ENCODE peak calls at places on chromosomes 1 and 21, in six cellular contexts. One of them, this sample, is unnamed.

GRCh38 chr1:206492589-206492988 is 14.7 kb upstream of the RASSF5 start:
- DNase-seq in astrocyte of the cerebellum: no peak
- DNase-seq in NCI-H524: no peak
- DNase-seq in RCC 7860: no peak
- DNase-seq in stimulated activated CD4-positive, alpha-beta T cell treated with anti-CD3 and anti-CD28 coated beads, Interleukin-2, amount 100 ng/mL, for 48 hours: no peak
- DNase-seq in fibroblast of lung: no peak
- DNase-seq in this sample: no peak

GRCh38 chr21:46222436-46223116 is 6.0 kb downstream of the LSS start:
- DNase-seq in fibroblast of lung: no peak
- DNase-seq in RCC 7860: no peak
- DNase-seq in NCI-H524: no peak
- DNase-seq in stimulated activated CD4-positive, alpha-beta T cell treated with anti-CD3 and anti-CD28 coated beads, Interleukin-2, amount 100 ng/mL, for 48 hours: no peak
- DNase-seq in astrocyte of the cerebellum: no peak
- DNase-seq in this sample: no peak

GRCh38 chr1:202501281-202501680 is 152.8 kb downstream of the PPP1R12B start:
- DNase-seq in RCC 7860: peak
- DNase-seq in stimulated activated CD4-positive, alpha-beta T cell treated with anti-CD3 and anti-CD28 coated beads, Interleukin-2, amount 100 ng/mL, for 48 hours: no peak
- DNase-seq in astrocyte of the cerebellum: peak
- DNase-seq in NCI-H524: peak
- DNase-seq in fibroblast of lung: peak
- DNase-seq in this sample: no peak

GRCh38 chr1:203772836-203773235 is 7.9 kb downstream of the LAX1 start:
- DNase-seq in astrocyte of the cerebellum: no peak
- DNase-seq in RCC 7860: no peak
- DNase-seq in fibroblast of lung: no peak
- DNase-seq in stimulated activated CD4-positive, alpha-beta T cell treated with anti-CD3 and anti-CD28 coated beads, Interleukin-2, amount 100 ng/mL, for 48 hours: no peak
- DNase-seq in NCI-H524: no peak
- DNase-seq in this sample: no peak

GRCh38 chr1:223364685-223365382 is 858 bp upstream of the SUSD4 start:
- DNase-seq in NCI-H524: peak
- DNase-seq in RCC 7860: no peak
- DNase-seq in astrocyte of the cerebellum: no peak
- DNase-seq in fibroblast of lung: peak
- DNase-seq in stimulated activated CD4-positive, alpha-beta T cell treated with anti-CD3 and anti-CD28 coated beads, Interleukin-2, amount 100 ng/mL, for 48 hours: no peak
- DNase-seq in this sample: no peak

GRCh38 chr21:32335601-32336575 is 37.2 kb downstream of the MRAP start:
- DNase-seq in astrocyte of the cerebellum: no peak
- DNase-seq in RCC 7860: no peak
- DNase-seq in stimulated activated CD4-positive, alpha-beta T cell treated with anti-CD3 and anti-CD28 coated beads, Interleukin-2, amount 100 ng/mL, for 48 hours: no peak
- DNase-seq in NCI-H524: peak
- DNase-seq in fibroblast of lung: peak
- DNase-seq in this sample: no peak

GRCh38 chr1:42680921-42681683 is 1.1 kb upstream of the YBX1 start:
- DNase-seq in fibroblast of lung: peak
- DNase-seq in stimulated activated CD4-positive, alpha-beta T cell treated with anti-CD3 and anti-CD28 coated beads, Interleukin-2, amount 100 ng/mL, for 48 hours: no peak
- DNase-seq in astrocyte of the cerebellum: no peak
- DNase-seq in NCI-H524: no peak
- DNase-seq in RCC 7860: no peak
- DNase-seq in this sample: no peak

GRCh38 chr1:201230676-201231075 is 40.1 kb downstream of the IGFN1 start:
- DNase-seq in NCI-H524: no peak
- DNase-seq in stimulated activated CD4-positive, alpha-beta T cell treated with anti-CD3 and anti-CD28 coated beads, Interleukin-2, amount 100 ng/mL, for 48 hours: no peak
- DNase-seq in RCC 7860: no peak
- DNase-seq in fibroblast of lung: no peak
- DNase-seq in astrocyte of the cerebellum: no peak
- DNase-seq in this sample: no peak

GRCh38 chr1:155499953-155500621 is 62.5 kb downstream of the ASH1L start:
- DNase-seq in fibroblast of lung: peak
- DNase-seq in astrocyte of the cerebellum: peak
- DNase-seq in RCC 7860: no peak
- DNase-seq in stimulated activated CD4-positive, alpha-beta T cell treated with anti-CD3 and anti-CD28 coated beads, Interleukin-2, amount 100 ng/mL, for 48 hours: no peak
- DNase-seq in NCI-H524: peak
- DNase-seq in this sample: no peak

GRCh38 chr1:234923626-234924025 is 205.0 kb downstream of the TOMM20 start:
- DNase-seq in stimulated activated CD4-positive, alpha-beta T cell treated with anti-CD3 and anti-CD28 coated beads, Interleukin-2, amount 100 ng/mL, for 48 hours: no peak
- DNase-seq in NCI-H524: no peak
- DNase-seq in astrocyte of the cerebellum: no peak
- DNase-seq in RCC 7860: no peak
- DNase-seq in fibroblast of lung: no peak
- DNase-seq in this sample: no peak

GRCh38 chr1:201127755-201128455 is 921 bp upstream of the ASCL5 start:
- DNase-seq in RCC 7860: peak
- DNase-seq in stimulated activated CD4-positive, alpha-beta T cell treated with anti-CD3 and anti-CD28 coated beads, Interleukin-2, amount 100 ng/mL, for 48 hours: no peak
- DNase-seq in astrocyte of the cerebellum: no peak
- DNase-seq in fibroblast of lung: peak
- DNase-seq in NCI-H524: no peak
- DNase-seq in this sample: no peak

GRCh38 chr1:231733672-231734071 is 107.1 kb downstream of the DISC1 start:
- DNase-seq in astrocyte of the cerebellum: no peak
- DNase-seq in NCI-H524: no peak
- DNase-seq in RCC 7860: no peak
- DNase-seq in stimulated activated CD4-positive, alpha-beta T cell treated with anti-CD3 and anti-CD28 coated beads, Interleukin-2, amount 100 ng/mL, for 48 hours: no peak
- DNase-seq in fibroblast of lung: no peak
- DNase-seq in this sample: no peak

GRCh38 chr1:66711420-66711819 is 40.8 kb upstream of the DYNLT5 start:
- DNase-seq in NCI-H524: no peak
- DNase-seq in stimulated activated CD4-positive, alpha-beta T cell treated with anti-CD3 and anti-CD28 coated beads, Interleukin-2, amount 100 ng/mL, for 48 hours: no peak
- DNase-seq in fibroblast of lung: peak
- DNase-seq in astrocyte of the cerebellum: no peak
- DNase-seq in RCC 7860: no peak
- DNase-seq in this sample: no peak

GRCh38 chr1:153647375-153647714 is 11.2 kb upstream of the SNAPIN start:
- DNase-seq in NCI-H524: no peak
- DNase-seq in fibroblast of lung: no peak
- DNase-seq in RCC 7860: no peak
- DNase-seq in stimulated activated CD4-positive, alpha-beta T cell treated with anti-CD3 and anti-CD28 coated beads, Interleukin-2, amount 100 ng/mL, for 48 hours: no peak
- DNase-seq in astrocyte of the cerebellum: no peak
- DNase-seq in this sample: no peak

GRCh38 chr1:16075337-16076002 is 2.0 kb upstream of the FAM131C start:
- DNase-seq in fibroblast of lung: peak
- DNase-seq in astrocyte of the cerebellum: no peak
- DNase-seq in NCI-H524: no peak
- DNase-seq in stimulated activated CD4-positive, alpha-beta T cell treated with anti-CD3 and anti-CD28 coated beads, Interleukin-2, amount 100 ng/mL, for 48 hours: no peak
- DNase-seq in RCC 7860: peak
- DNase-seq in this sample: no peak

GRCh38 chr1:46466477-46467182 is 23.0 kb upstream of the DMBX1 start:
- DNase-seq in stimulated activated CD4-positive, alpha-beta T cell treated with anti-CD3 and anti-CD28 coated beads, Interleukin-2, amount 100 ng/mL, for 48 hours: no peak
- DNase-seq in NCI-H524: peak
- DNase-seq in fibroblast of lung: peak
- DNase-seq in RCC 7860: no peak
- DNase-seq in astrocyte of the cerebellum: no peak
- DNase-seq in this sample: no peak

GRCh38 chr1:171817511-171818265 is 23.6 kb upstream of the DNM3 start:
- DNase-seq in astrocyte of the cerebellum: peak
- DNase-seq in stimulated activated CD4-positive, alpha-beta T cell treated with anti-CD3 and anti-CD28 coated beads, Interleukin-2, amount 100 ng/mL, for 48 hours: peak
- DNase-seq in fibroblast of lung: peak
- DNase-seq in NCI-H524: no peak
- DNase-seq in RCC 7860: peak
- DNase-seq in this sample: peak

GRCh38 chr1:29235955-29236742 is at the start of gene PTPRU:
- DNase-seq in NCI-H524: peak
- DNase-seq in fibroblast of lung: peak
- DNase-seq in RCC 7860: peak
- DNase-seq in stimulated activated CD4-positive, alpha-beta T cell treated with anti-CD3 and anti-CD28 coated beads, Interleukin-2, amount 100 ng/mL, for 48 hours: peak
- DNase-seq in astrocyte of the cerebellum: no peak
- DNase-seq in this sample: peak

GRCh38 chr1:198134252-198134651 is 22.5 kb upstream of the NEK7 start:
- DNase-seq in RCC 7860: no peak
- DNase-seq in NCI-H524: no peak
- DNase-seq in stimulated activated CD4-positive, alpha-beta T cell treated with anti-CD3 and anti-CD28 coated beads, Interleukin-2, amount 100 ng/mL, for 48 hours: no peak
- DNase-seq in fibroblast of lung: no peak
- DNase-seq in astrocyte of the cerebellum: no peak
- DNase-seq in this sample: no peak

GRCh38 chr1:204150702-204151561 is 912 bp downstream of the ETNK2 start:
- DNase-seq in fibroblast of lung: no peak
- DNase-seq in NCI-H524: no peak
- DNase-seq in RCC 7860: no peak
- DNase-seq in astrocyte of the cerebellum: no peak
- DNase-seq in stimulated activated CD4-positive, alpha-beta T cell treated with anti-CD3 and anti-CD28 coated beads, Interleukin-2, amount 100 ng/mL, for 48 hours: no peak
- DNase-seq in this sample: no peak

GRCh38 chr1:10691740-10692125 is 104.7 kb downstream of the CASZ1 start:
- DNase-seq in fibroblast of lung: no peak
- DNase-seq in NCI-H524: no peak
- DNase-seq in stimulated activated CD4-positive, alpha-beta T cell treated with anti-CD3 and anti-CD28 coated beads, Interleukin-2, amount 100 ng/mL, for 48 hours: peak
- DNase-seq in RCC 7860: no peak
- DNase-seq in astrocyte of the cerebellum: no peak
- DNase-seq in this sample: no peak

GRCh38 chr1:91672601-91673161 is 172.0 kb downstream of the CDC7 start:
- DNase-seq in stimulated activated CD4-positive, alpha-beta T cell treated with anti-CD3 and anti-CD28 coated beads, Interleukin-2, amount 100 ng/mL, for 48 hours: peak
- DNase-seq in RCC 7860: no peak
- DNase-seq in NCI-H524: no peak
- DNase-seq in astrocyte of the cerebellum: no peak
- DNase-seq in fibroblast of lung: no peak
- DNase-seq in this sample: no peak

GRCh38 chr1:67682659-67683197 is 2.3 kb upstream of the GADD45A start:
- DNase-seq in astrocyte of the cerebellum: peak
- DNase-seq in NCI-H524: no peak
- DNase-seq in stimulated activated CD4-positive, alpha-beta T cell treated with anti-CD3 and anti-CD28 coated beads, Interleukin-2, amount 100 ng/mL, for 48 hours: no peak
- DNase-seq in fibroblast of lung: peak
- DNase-seq in RCC 7860: peak
- DNase-seq in this sample: no peak

GRCh38 chr1:53548031-53548491 is 88.9 kb downstream of the DMRTB1 start:
- DNase-seq in NCI-H524: no peak
- DNase-seq in RCC 7860: no peak
- DNase-seq in fibroblast of lung: no peak
- DNase-seq in stimulated activated CD4-positive, alpha-beta T cell treated with anti-CD3 and anti-CD28 coated beads, Interleukin-2, amount 100 ng/mL, for 48 hours: no peak
- DNase-seq in astrocyte of the cerebellum: no peak
- DNase-seq in this sample: no peak

GRCh38 chr1:207848234-207848633 is 62.7 kb downstream of the CD34 start:
- DNase-seq in RCC 7860: peak
- DNase-seq in fibroblast of lung: peak
- DNase-seq in stimulated activated CD4-positive, alpha-beta T cell treated with anti-CD3 and anti-CD28 coated beads, Interleukin-2, amount 100 ng/mL, for 48 hours: no peak
- DNase-seq in astrocyte of the cerebellum: no peak
- DNase-seq in NCI-H524: no peak
- DNase-seq in this sample: no peak

GRCh38 chr1:63557365-63557987 is 34.2 kb downstream of the EFCAB7 start:
- DNase-seq in RCC 7860: peak
- DNase-seq in NCI-H524: no peak
- DNase-seq in fibroblast of lung: peak
- DNase-seq in astrocyte of the cerebellum: peak
- DNase-seq in stimulated activated CD4-positive, alpha-beta T cell treated with anti-CD3 and anti-CD28 coated beads, Interleukin-2, amount 100 ng/mL, for 48 hours: peak
- DNase-seq in this sample: no peak

GRCh38 chr1:115429242-115429641 is 91.2 kb upstream of the NGF start:
- DNase-seq in fibroblast of lung: peak
- DNase-seq in astrocyte of the cerebellum: no peak
- DNase-seq in NCI-H524: no peak
- DNase-seq in stimulated activated CD4-positive, alpha-beta T cell treated with anti-CD3 and anti-CD28 coated beads, Interleukin-2, amount 100 ng/mL, for 48 hours: no peak
- DNase-seq in RCC 7860: peak
- DNase-seq in this sample: no peak

GRCh38 chr1:2098301-2098698 is 48.1 kb downstream of the PRKCZ start:
- DNase-seq in NCI-H524: no peak
- DNase-seq in astrocyte of the cerebellum: no peak
- DNase-seq in RCC 7860: no peak
- DNase-seq in stimulated activated CD4-positive, alpha-beta T cell treated with anti-CD3 and anti-CD28 coated beads, Interleukin-2, amount 100 ng/mL, for 48 hours: no peak
- DNase-seq in fibroblast of lung: no peak
- DNase-seq in this sample: no peak

GRCh38 chr1:170593173-170593572 is 61.2 kb downstream of the GORAB start:
- DNase-seq in astrocyte of the cerebellum: no peak
- DNase-seq in fibroblast of lung: no peak
- DNase-seq in RCC 7860: no peak
- DNase-seq in stimulated activated CD4-positive, alpha-beta T cell treated with anti-CD3 and anti-CD28 coated beads, Interleukin-2, amount 100 ng/mL, for 48 hours: no peak
- DNase-seq in NCI-H524: no peak
- DNase-seq in this sample: no peak

GRCh38 chr1:19324665-19324990 is 12.5 kb downstream of the SLC66A1 start:
- DNase-seq in NCI-H524: no peak
- DNase-seq in astrocyte of the cerebellum: no peak
- DNase-seq in fibroblast of lung: no peak
- DNase-seq in RCC 7860: no peak
- DNase-seq in stimulated activated CD4-positive, alpha-beta T cell treated with anti-CD3 and anti-CD28 coated beads, Interleukin-2, amount 100 ng/mL, for 48 hours: no peak
- DNase-seq in this sample: no peak

GRCh38 chr1:22814176-22815042 is 103.8 kb downstream of the EPHB2 start:
- DNase-seq in stimulated activated CD4-positive, alpha-beta T cell treated with anti-CD3 and anti-CD28 coated beads, Interleukin-2, amount 100 ng/mL, for 48 hours: no peak
- DNase-seq in NCI-H524: peak
- DNase-seq in RCC 7860: no peak
- DNase-seq in fibroblast of lung: peak
- DNase-seq in astrocyte of the cerebellum: no peak
- DNase-seq in this sample: no peak

GRCh38 chr1:229603387-229604005 is 22.4 kb downstream of the TAF5L start:
- DNase-seq in NCI-H524: no peak
- DNase-seq in fibroblast of lung: no peak
- DNase-seq in stimulated activated CD4-positive, alpha-beta T cell treated with anti-CD3 and anti-CD28 coated beads, Interleukin-2, amount 100 ng/mL, for 48 hours: no peak
- DNase-seq in RCC 7860: no peak
- DNase-seq in astrocyte of the cerebellum: no peak
- DNase-seq in this sample: no peak

GRCh38 chr1:230860617-230861384 is 7.5 kb downstream of the C1orf198 start:
- DNase-seq in astrocyte of the cerebellum: no peak
- DNase-seq in fibroblast of lung: no peak
- DNase-seq in NCI-H524: no peak
- DNase-seq in RCC 7860: no peak
- DNase-seq in stimulated activated CD4-positive, alpha-beta T cell treated with anti-CD3 and anti-CD28 coated beads, Interleukin-2, amount 100 ng/mL, for 48 hours: no peak
- DNase-seq in this sample: no peak

GRCh38 chr1:3604997-3605823 is 6.1 kb downstream of the MEGF6 start:
- DNase-seq in fibroblast of lung: no peak
- DNase-seq in NCI-H524: no peak
- DNase-seq in stimulated activated CD4-positive, alpha-beta T cell treated with anti-CD3 and anti-CD28 coated beads, Interleukin-2, amount 100 ng/mL, for 48 hours: no peak
- DNase-seq in astrocyte of the cerebellum: no peak
- DNase-seq in RCC 7860: no peak
- DNase-seq in this sample: no peak

GRCh38 chr21:36481639-36482038 is 1.7 kb upstream of the CLDN14 start:
- DNase-seq in fibroblast of lung: no peak
- DNase-seq in RCC 7860: no peak
- DNase-seq in NCI-H524: no peak
- DNase-seq in stimulated activated CD4-positive, alpha-beta T cell treated with anti-CD3 and anti-CD28 coated beads, Interleukin-2, amount 100 ng/mL, for 48 hours: no peak
- DNase-seq in astrocyte of the cerebellum: no peak
- DNase-seq in this sample: no peak

This sample was measured in activated T-helper 2 cell treated with anti-CD3 and anti-CD28 coated beads, Interferon-gamma antibody, Interleukin-2, Interleukin-4, amounts not matched to agents 10 μg/mL and 5 μg/mL and 100 μg/mL, durations not matched to agents 14 hours and 24 hours and 36 hours.